ENCODE peak calls at places on chromosomes 1 and 21, in nine cellular contexts. C, W, S, F, Q, K, T, N and P are unnamed samples.

GRCh38 chr1:26861286-26861701 is 1.7 kb upstream of the SFN start:
- DNase-seq in W (no peak), T (peak), Q (peak), S (no peak), K (peak), N (no peak), F (no peak), C (no peak), P (no peak)

GRCh38 chr21:15731243-15731613 is 1.4 kb downstream of the USP25 start:
- DNase-seq in C (no peak), W (no peak), S (no peak), T (no peak), K (peak), Q (no peak), F (peak), N (no peak), P (no peak)

GRCh38 chr1:117582341-117582902 is 23.4 kb upstream of the TENT5C start:
- DNase-seq in S (no peak), C (no peak), N (no peak), K (no peak), Q (no peak), F (no peak), T (no peak), W (no peak), P (no peak)

GRCh38 chr21:44900559-44901251 is 20.0 kb downstream of the ITGB2 start:
- DNase-seq in Q (no peak), N (no peak), C (no peak), W (no peak), T (no peak), S (no peak), K (no peak), F (no peak), P (no peak)

GRCh38 chr1:119276558-119276957 is 92.0 kb upstream of the HAO2 start:
- DNase-seq in W (peak), K (no peak), Q (no peak), S (no peak), F (peak), N (no peak), C (no peak), T (peak), P (no peak)

GRCh38 chr1:221001167-221001566 is 121.9 kb downstream of the HLX start:
- DNase-seq in K (no peak), T (no peak), N (no peak), W (no peak), C (no peak), S (no peak), Q (no peak), F (no peak), P (no peak)

GRCh38 chr1:61254629-61255323 is 172.4 kb downstream of the NFIA start:
- DNase-seq in C (no peak), N (no peak), F (no peak), K (no peak), S (no peak), Q (peak), T (no peak), W (no peak), P (no peak)

GRCh38 chr1:182330303-182330702 is 61.3 kb downstream of the GLUL start:
- DNase-seq in K (no peak), Q (no peak), C (no peak), T (no peak), N (no peak), S (no peak), F (peak), W (no peak), P (no peak)

GRCh38 chr1:21706151-21706835 is 37.1 kb upstream of the RAP1GAP start:
- DNase-seq in T (peak), K (no peak), S (no peak), C (no peak), Q (peak), N (no peak), W (no peak), F (no peak), P (no peak)

GRCh38 chr1:50109647-50110075 is 941 bp downstream of the ELAVL4 start:
- DNase-seq in W (peak), F (peak), T (no peak), N (no peak), Q (no peak), K (no peak), S (no peak), C (no peak), P (no peak)

GRCh38 chr21:46060596-46061061 is 37.3 kb upstream of the COL6A2 start:
- DNase-seq in N (no peak), W (no peak), Q (peak), S (no peak), C (peak), T (peak), F (no peak), K (no peak), P (no peak)

GRCh38 chr21:41024341-41025056 is 143.5 kb upstream of the BACE2 start:
- DNase-seq in F (peak), Q (no peak), N (no peak), T (no peak), S (no peak), W (no peak), K (no peak), C (no peak), P (peak)

GRCh38 chr21:29193907-29194306 is 63.5 kb downstream of the MAP3K7CL start:
- DNase-seq in K (no peak), S (no peak), T (no peak), C (no peak), F (no peak), W (no peak), N (no peak), Q (no peak), P (no peak)

GRCh38 chr1:175383239-175383638 is 190.7 kb upstream of the KIAA0040 start:
- DNase-seq in K (no peak), F (no peak), N (no peak), W (no peak), S (no peak), T (no peak), C (no peak), Q (no peak), P (no peak)

GRCh38 chr1:173934440-173934839 is 17.3 kb upstream of the SERPINC1 start:
- DNase-seq in Q (no peak), S (no peak), K (no peak), N (no peak), F (no peak), C (no peak), W (no peak), T (no peak), P (no peak)

GRCh38 chr1:174160109-174160473 is 771 bp downstream of the RABGAP1L start:
- DNase-seq in T (peak), Q (peak), K (peak), C (no peak), S (no peak), N (no peak), W (no peak), F (peak), P (no peak)

GRCh38 chr1:169238506-169238905 is 129.1 kb downstream of the NME7 start:
- DNase-seq in T (no peak), F (no peak), K (no peak), N (no peak), W (no peak), Q (peak), C (no peak), S (no peak), P (no peak)

GRCh38 chr1:201396859-201397464 is 2.2 kb downstream of the LAD1 start:
- DNase-seq in N (no peak), K (peak), S (no peak), T (no peak), Q (no peak), C (no peak), W (no peak), F (peak), P (no peak)

GRCh38 chr1:40312238-40313205 is 4.6 kb downstream of the COL9A2 start:
- DNase-seq in N (peak), Q (no peak), T (no peak), C (no peak), W (no peak), K (no peak), F (peak), S (no peak), P (no peak)

GRCh38 chr1:226497991-226498689 is 50.4 kb upstream of the STUM start:
- DNase-seq in T (no peak), Q (no peak), N (no peak), S (no peak), K (no peak), W (no peak), C (no peak), F (no peak), P (no peak)

GRCh38 chr21:38268859-38269566 is 12.2 kb downstream of the KCNJ15 start:
- DNase-seq in C (no peak), Q (no peak), T (no peak), N (no peak), S (no peak), W (no peak), F (no peak), K (no peak), P (no peak)

GRCh38 chr1:202133016-202133415 is 10.3 kb downstream of the GPR37L1 start:
- DNase-seq in T (no peak), K (no peak), Q (no peak), N (no peak), S (no peak), F (no peak), C (no peak), W (no peak), P (no peak)

GRCh38 chr1:201001962-201002361 is 21.6 kb downstream of the KIF21B start:
- DNase-seq in Q (no peak), N (no peak), W (peak), S (no peak), C (no peak), T (no peak), K (no peak), F (peak), P (no peak)

GRCh38 chr1:79859212-79859948 is 852.9 kb upstream of the ADGRL4 start:
- DNase-seq in T (no peak), Q (peak), N (no peak), K (peak), W (no peak), C (no peak), S (no peak), F (peak), P (no peak)

GRCh38 chr1:55741516-55741915 is 526.4 kb upstream of the USP24 start:
- DNase-seq in N (no peak), S (no peak), F (no peak), C (peak), K (no peak), T (no peak), W (no peak), Q (peak), P (no peak)

GRCh38 chr1:32939655-32940371 is 24.8 kb downstream of the RNF19B start:
- DNase-seq in W (no peak), S (no peak), F (no peak), C (peak), T (no peak), K (peak), Q (peak), N (no peak), P (no peak)

GRCh38 chr1:5376538-5377247 is 615.5 kb downstream of the NPHP4 start:
- DNase-seq in Q (no peak), F (no peak), N (no peak), K (no peak), C (no peak), S (no peak), T (peak), W (no peak), P (no peak)

GRCh38 chr1:15433471-15433870 is 4.8 kb upstream of the CTRC start:
- DNase-seq in C (no peak), T (no peak), W (no peak), K (no peak), S (no peak), F (no peak), Q (no peak), N (no peak), P (no peak)

GRCh38 chr1:168504064-168504837 is 39.5 kb downstream of the XCL2 start:
- DNase-seq in S (no peak), F (no peak), T (no peak), C (no peak), N (no peak), Q (peak), W (no peak), K (no peak), P (no peak)

GRCh38 chr1:30815556-30815955 is 58.0 kb upstream of the LAPTM5 start:
- DNase-seq in Q (no peak), F (no peak), N (no peak), W (no peak), T (no peak), K (no peak), C (no peak), S (no peak), P (no peak)

GRCh38 chr1:207047529-207047928 is 3.5 kb downstream of the YOD1 start:
- DNase-seq in K (no peak), S (no peak), C (no peak), T (no peak), N (no peak), W (no peak), Q (no peak), F (no peak), P (no peak)